ENCODE peak calls at places on chromosome 6, in six cellular contexts. P, D, I, K, F and V are unnamed samples.

GRCh38 chr6:98657764-98658163 is 176.6 kb upstream of the POU3F2 start:
- DNase-seq in D (no peak), I (peak; percentile 27), K (no peak), F (no peak), P (no peak), V (no peak)

GRCh38 chr6:22068561-22069346 is 228.1 kb downstream of the PRL start:
- DNase-seq in F (no peak), P (no peak), I (no peak), K (no peak), D (no peak), V (no peak)

GRCh38 chr6:978937-979685 is 286.2 kb upstream of the EXOC2 start:
- DNase-seq in F (no peak), P (no peak), K (no peak), I (no peak), D (no peak), V (no peak)

GRCh38 chr6:56693246-56693607 is 50.5 kb upstream of the DST start:
- DNase-seq in P (peak; percentile 85), K (no peak), D (peak; percentile 61), F (no peak), I (no peak), V (peak; percentile 86)

GRCh38 chr6:169648617-169649016 is 53.2 kb downstream of the WDR27 start:
- DNase-seq in F (no peak), D (no peak), P (no peak), K (no peak), I (no peak), V (no peak)

GRCh38 chr6:85252552-85252951 is 197.3 kb upstream of the NT5E start:
- DNase-seq in P (no peak), I (no peak), F (no peak), K (no peak), D (no peak), V (no peak)

GRCh38 chr6:4008324-4009047 is 70.5 kb downstream of the FAM217A start:
- DNase-seq in I (peak; percentile 95), K (no peak), P (peak; percentile 78), F (no peak), D (no peak), V (peak; percentile 76)

GRCh38 chr6:116370717-116371383 is at the start of gene DSE:
- DNase-seq in I (peak; percentile 12), D (peak; percentile 57), F (peak; percentile 76), K (peak; percentile 40), P (peak; percentile 83), V (peak; percentile 78)

GRCh38 chr6:43831211-43831610 is 61.2 kb downstream of the VEGFA start:
- DNase-seq in F (no peak), D (no peak), I (no peak), K (no peak), P (peak; percentile 31), V (no peak)

GRCh38 chr6:93124226-93124625 is 295.1 kb downstream of the EPHA7 start:
- DNase-seq in D (no peak), K (no peak), P (no peak), I (no peak), F (no peak), V (no peak)

GRCh38 chr6:36402481-36402880 is 15.0 kb upstream of the ETV7 start:
- DNase-seq in F (no peak), I (no peak), K (no peak), P (no peak), D (no peak), V (no peak)

GRCh38 chr6:109892451-109893435 is 85.4 kb upstream of the GPR6 start:
- DNase-seq in K (no peak), D (no peak), P (no peak), F (no peak), I (no peak), V (no peak)

GRCh38 chr6:96755096-96755495 is 82.2 kb downstream of the GPR63 start:
- DNase-seq in P (no peak), I (no peak), K (no peak), F (no peak), D (no peak), V (no peak)

GRCh38 chr6:42390228-42390934 is 61.3 kb downstream of the TRERF1 start:
- DNase-seq in I (no peak), F (no peak), K (no peak), P (no peak), D (no peak), V (no peak)

GRCh38 chr6:35494161-35494563 is 2.7 kb downstream of the TEAD3 start:
- DNase-seq in D (no peak), F (no peak), K (no peak), I (peak; percentile 50), P (peak; percentile 33), V (no peak)

GRCh38 chr6:134707342-134707982 is 242.4 kb downstream of the ALDH8A1 start:
- DNase-seq in D (no peak), F (no peak), K (no peak), I (no peak), P (peak; percentile 12), V (no peak)